ENCODE peak calls at places on chromosomes 7 and 10, in seven cellular contexts. W is mammary epithelial cell; D is naive thymus-derived CD4-positive, alpha-beta T cell; M is HCT116; Z is breast epithelium; J is spleen; T is adrenal gland. A is an unnamed sample.

GRCh38 chr7:28155964-28156363 is 24.6 kb downstream of the JAZF1 start:
- DNase-seq in W (peak; percentile 77), D (no peak), M (no peak), Z (no peak), J (no peak), T (no peak), A (no peak)

GRCh38 chr7:32239764-32240163 is 169.6 kb upstream of the PDE1C start:
- DNase-seq in W (no peak), D (no peak), M (no peak), Z (no peak), J (no peak), T (no peak), A (no peak)

GRCh38 chr7:130891254-130892094 is 157.5 kb upstream of the KLF14 start:
- DNase-seq in W (peak; percentile 92), D (no peak), M (peak; percentile 88), Z (no peak), J (no peak), T (peak; percentile 90), A (no peak)

GRCh38 chr10:124157286-124157685 is 63.9 kb upstream of the CHST15 start:
- DNase-seq in W (no peak), D (no peak), M (no peak), Z (no peak), J (peak; percentile 67), T (no peak), A (no peak)

GRCh38 chr7:93843260-93843659 is 47.3 kb downstream of the TFPI2 start:
- DNase-seq in W (no peak), D (no peak), M (no peak), Z (no peak), J (no peak), T (no peak), A (no peak)

GRCh38 chr10:24427678-24428409 is 218.9 kb downstream of the KIAA1217 start:
- DNase-seq in W (no peak), D (no peak), M (no peak), Z (no peak), J (no peak), T (no peak), A (no peak)

GRCh38 chr10:90884414-90884813 is 12.6 kb downstream of the RPP30 start:
- DNase-seq in W (no peak), D (no peak), M (no peak), Z (no peak), J (no peak), T (no peak), A (no peak)

GRCh38 chr7:106277976-106278375 is 6.8 kb downstream of the NAMPT start:
- DNase-seq in W (no peak), D (no peak), M (no peak), Z (no peak), J (no peak), T (no peak), A (no peak)

GRCh38 chr10:48523212-48523819 is 81.6 kb downstream of the ARHGAP22 start:
- DNase-seq in W (no peak), D (no peak), M (peak; percentile 19), Z (no peak), J (peak; percentile 63), T (peak; percentile 86), A (no peak)

GRCh38 chr7:124084024-124084423 is 51.2 kb upstream of the TMEM229A start:
- DNase-seq in W (no peak), D (no peak), M (no peak), Z (no peak), J (no peak), T (no peak), A (no peak)

GRCh38 chr7:33334349-33334748 is 205.0 kb downstream of the BBS9 start:
- DNase-seq in W (peak; percentile 6), D (no peak), M (peak; percentile 19), Z (no peak), J (no peak), T (no peak), A (peak; percentile 2)

GRCh38 chr7:27953777-27954176 is 213.8 kb downstream of the TAX1BP1 start:
- DNase-seq in W (no peak), D (no peak), M (no peak), Z (no peak), J (no peak), T (no peak), A (no peak)

GRCh38 chr10:108567899-108568752 is 1355.2 kb downstream of the XPNPEP1 start:
- DNase-seq in W (no peak), D (no peak), M (no peak), Z (no peak), J (no peak), T (no peak), A (no peak)

GRCh38 chr7:134886353-134887057 is 99.8 kb upstream of the AGBL3 start:
- DNase-seq in W (peak; percentile 38), D (peak; percentile 10), M (no peak), Z (no peak), J (no peak), T (peak; percentile 76), A (no peak)

GRCh38 chr7:143884978-143885559 is 16.9 kb downstream of the TCAF1 start:
- DNase-seq in W (no peak), D (no peak), M (no peak), Z (peak; percentile 52), J (peak; percentile 75), T (peak; percentile 76), A (no peak)

GRCh38 chr7:88318196-88318595 is 11.5 kb upstream of the STEAP4 start:
- DNase-seq in W (peak; percentile 77), D (no peak), M (no peak), Z (no peak), J (no peak), T (no peak), A (no peak)

GRCh38 chr7:24024689-24025088 is 259.3 kb upstream of the NPY start:
- DNase-seq in W (no peak), D (no peak), M (no peak), Z (no peak), J (no peak), T (no peak), A (no peak)

GRCh38 chr7:151637781-151638261 is 118.1 kb upstream of the RHEB start:
- DNase-seq in W (no peak), D (no peak), M (no peak), Z (no peak), J (no peak), T (peak; percentile 49), A (no peak)

GRCh38 chr7:31466036-31466435 is 47.9 kb upstream of the ITPRID1 start:
- DNase-seq in W (no peak), D (no peak), M (no peak), Z (no peak), J (no peak), T (no peak), A (no peak)

GRCh38 chr10:47404446-47404845 is 20.4 kb upstream of the ZNF488 start:
- DNase-seq in W (no peak), D (no peak), M (no peak), Z (no peak), J (peak; percentile 71), T (no peak), A (no peak)

GRCh38 chr7:73991522-73992103 is 36.4 kb upstream of the ELN start:
- DNase-seq in W (no peak), D (no peak), M (no peak), Z (no peak), J (no peak), T (no peak), A (no peak)

GRCh38 chr7:4809091-4809591 is 33.7 kb downstream of the AP5Z1 start:
- DNase-seq in W (no peak), D (peak; percentile 33), M (no peak), Z (no peak), J (no peak), T (no peak), A (no peak)

GRCh38 chr10:110504111-110504735 is 6.5 kb downstream of the DUSP5 start:
- DNase-seq in W (peak; percentile 52), D (no peak), M (no peak), Z (no peak), J (no peak), T (peak; percentile 75), A (no peak)

GRCh38 chr10:110505130-110505815 is 7.6 kb downstream of the DUSP5 start:
- DNase-seq in W (no peak), D (no peak), M (no peak), Z (no peak), J (no peak), T (no peak), A (no peak)

GRCh38 chr10:110502072-110502845 is 4.6 kb downstream of the DUSP5 start:
- DNase-seq in W (no peak), D (no peak), M (no peak), Z (no peak), J (no peak), T (no peak), A (no peak)

GRCh38 chr10:110502851-110503301 is 5.2 kb downstream of the DUSP5 start:
- DNase-seq in W (peak; percentile 55), D (no peak), M (no peak), Z (no peak), J (no peak), T (peak; percentile 85), A (peak; percentile 92)

DNA sequence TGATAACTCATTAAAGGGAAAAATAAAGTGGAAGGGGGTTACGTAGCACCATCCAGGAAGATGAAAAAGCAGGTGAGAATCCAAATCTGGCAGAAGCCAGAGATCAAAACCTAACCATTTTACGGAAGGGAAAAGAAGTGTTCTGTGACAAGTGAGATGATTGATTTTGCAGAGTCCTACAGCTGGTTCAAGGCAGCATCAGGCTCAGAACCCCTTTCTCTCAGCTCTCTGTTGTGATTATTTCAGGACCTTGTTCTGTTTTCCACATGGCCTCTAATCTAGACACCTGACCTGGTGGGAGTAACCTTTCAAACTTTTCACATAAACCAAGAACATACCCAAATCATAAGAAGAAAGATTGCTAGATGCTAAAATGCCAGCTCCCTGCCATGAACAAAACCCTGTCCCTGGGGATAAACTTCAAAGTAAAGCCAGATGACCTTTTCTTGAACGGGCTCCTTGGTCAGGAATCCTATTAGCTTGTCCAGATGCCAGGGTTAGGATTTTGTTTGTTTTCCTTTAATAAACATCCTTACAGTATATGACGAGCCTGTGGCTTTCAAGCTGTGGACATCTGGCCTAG is 5.9 kb downstream of the DUSP5 start:
- DNase-seq in W (no peak), D (no peak), M (no peak), Z (no peak), J (no peak), T (no peak), A (peak; percentile 29)
- H3K27ac ChIP-seq in W (peak overlapping the region; percentile 53), D (peak overlapping the region; percentile 53), M (peak overlapping the region; percentile 23), Z (peak overlapping the region; percentile 79), J (peak overlapping the region; percentile 80), T (peak overlapping the region; percentile 82), A (peak overlapping the region; percentile 36)

GRCh38 chr10:35422236-35422635 is 85.9 kb downstream of the CCNY start:
- DNase-seq in W (peak; percentile 32), D (no peak), M (no peak), Z (no peak), J (no peak), T (peak; percentile 72), A (no peak)
- H3K27ac ChIP-seq in W (peak overlapping the region; percentile 47), D (no peak overlapping the region), M (peak overlapping the region; percentile 58), Z (peak overlapping the region; percentile 62), J (no peak overlapping the region), T (peak overlapping the region; percentile 64), A (no peak overlapping the region)

GRCh38 chr7:129702316-129702715 is 90.8 kb downstream of the NRF1 start:
- DNase-seq in W (no peak), D (no peak), M (no peak), Z (no peak), J (no peak), T (no peak), A (no peak)
- H3K27ac ChIP-seq in W (no peak overlapping the region), D (no peak overlapping the region), M (no peak overlapping the region), Z (no peak overlapping the region), J (no peak overlapping the region), T (no peak overlapping the region), A (no peak overlapping the region)

DNA sequence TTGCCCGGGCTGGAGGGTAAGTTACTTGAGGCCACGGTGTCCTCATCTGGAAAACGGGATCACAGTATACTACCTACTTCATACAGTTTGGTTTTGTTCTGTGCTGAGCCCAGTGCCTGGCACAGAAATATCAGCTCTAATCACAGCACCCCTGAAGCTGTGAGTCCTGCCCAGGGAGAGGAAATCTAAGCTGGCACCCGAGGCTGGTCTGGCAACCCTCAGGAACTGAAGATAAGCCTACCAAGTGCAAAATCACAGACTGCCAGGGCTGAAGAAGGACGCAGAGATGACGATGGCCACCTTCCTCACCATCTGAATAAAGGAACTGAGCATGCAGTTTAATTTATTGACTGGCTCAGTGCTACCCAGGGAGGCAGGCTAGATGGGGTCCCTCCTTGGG is 7.7 kb upstream of the TMEM120A start:
- DNase-seq in W (no peak), D (no peak), M (no peak), Z (no peak), J (no peak), T (no peak), A (no peak)
- H3K27ac ChIP-seq in W (no peak overlapping the region), D (no peak overlapping the region), M (no peak overlapping the region), Z (no peak overlapping the region), J (no peak overlapping the region), T (no peak overlapping the region), A (no peak overlapping the region)

A was measured in OCI-LY7.